ENCODE peak calls at places on chromosome 14, in four cellular contexts. P is HuH-7; Q is stimulated activated CD4-positive, alpha-beta T cell treated with anti-CD3 and anti-CD28 coated beads, Interleukin-1b, Interleukin-23, amount 100 ng/mL, for 1 hour; M is T-cell. U is an unnamed sample.

GRCh38 chr14:64930085-64930843 is 12.3 kb downstream of the GPX2 start:
- DNase-seq in P (no peak), Q (no peak), M (no peak), U (no peak)

GRCh38 chr14:65976771-65977170 is 509.4 kb upstream of the CCDC196 start:
- DNase-seq in P (no peak), Q (no peak), M (no peak), U (no peak)

GRCh38 chr14:65168840-65169239 is 66.5 kb upstream of the MAX start:
- DNase-seq in P (no peak), Q (no peak), M (no peak), U (peak)

GRCh38 chr14:51600658-51601057 is 51.1 kb upstream of the FRMD6 start:
- DNase-seq in P (no peak), Q (no peak), M (no peak), U (no peak)

GRCh38 chr14:100673085-100673806 is 53.4 kb upstream of the DLK1 start:
- DNase-seq in P (peak), Q (no peak), M (no peak), U (no peak)

GRCh38 chr14:99596071-99596627 is 7.9 kb downstream of the CCDC85C start:
- DNase-seq in P (no peak), Q (no peak), M (no peak), U (no peak)

GRCh38 chr14:33317675-33318074 is 379.0 kb downstream of the NPAS3 start:
- DNase-seq in P (no peak), Q (no peak), M (no peak), U (no peak)

GRCh38 chr14:103908580-103908979 is 19.7 kb upstream of the TDRD9 start:
- DNase-seq in P (no peak), Q (no peak), M (peak), U (no peak)

GRCh38 chr14:58639842-58640484 is 2.2 kb downstream of the DACT1 start:
- DNase-seq in P (peak), Q (no peak), M (no peak), U (peak)

GRCh38 chr14:54329082-54329695 is 67.6 kb upstream of the CDKN3 start:
- DNase-seq in P (peak), Q (no peak), M (no peak), U (peak)

GRCh38 chr14:51341338-51341737 is 101.3 kb downstream of the TMX1 start:
- DNase-seq in P (no peak), Q (no peak), M (no peak), U (no peak)

GRCh38 chr14:104878582-104878981 is 13.5 kb downstream of the CEP170B start:
- DNase-seq in P (no peak), Q (no peak), M (no peak), U (no peak)

GRCh38 chr14:66105819-66106218 is 380.4 kb upstream of the CCDC196 start:
- DNase-seq in P (no peak), Q (no peak), M (no peak), U (no peak)

GRCh38 chr14:21860172-21860571 is 186.6 kb upstream of the OR4E1 start:
- DNase-seq in P (no peak), Q (no peak), M (peak), U (no peak)

GRCh38 chr14:68404652-68405183 is 388.1 kb downstream of the ZFP36L1 start:
- DNase-seq in P (no peak), Q (no peak), M (peak), U (no peak)

GRCh38 chr14:58882577-58883018 is 244.8 kb downstream of the DACT1 start:
- DNase-seq in P (no peak), Q (no peak), M (no peak), U (peak)

GRCh38 chr14:26204954-26205479 is 392.8 kb downstream of the NOVA1 start:
- DNase-seq in P (no peak), Q (no peak), M (no peak), U (no peak)

GRCh38 chr14:61750708-61751474 is 11.3 kb upstream of the SNAPC1 start:
- DNase-seq in P (no peak), Q (peak), M (peak), U (peak)

GRCh38 chr14:30389134-30389900 is 169.6 kb upstream of the G2E3 start:
- DNase-seq in P (no peak), Q (no peak), M (no peak), U (no peak)

GRCh38 chr14:90641111-90642010 is 174.9 kb downstream of the TTC7B start:
- DNase-seq in P (no peak), Q (no peak), M (no peak), U (peak)

GRCh38 chr14:104863923-104864266 is 1.2 kb upstream of the CEP170B start:
- DNase-seq in P (no peak), Q (no peak), M (no peak), U (no peak)

GRCh38 chr14:58626441-58626840 is 11.3 kb upstream of the DACT1 start:
- DNase-seq in P (no peak), Q (no peak), M (no peak), U (peak)

GRCh38 chr14:23494223-23494622 is 24.7 kb downstream of the NGDN start:
- DNase-seq in P (no peak), Q (no peak), M (no peak), U (peak)

GRCh38 chr14:76584271-76584702 is 177.0 kb upstream of the VASH1 start:
- DNase-seq in P (no peak), Q (no peak), M (no peak), U (no peak)

GRCh38 chr14:68708343-68708742 is 84.5 kb downstream of the ZFP36L1 start:
- DNase-seq in P (no peak), Q (no peak), M (no peak), U (no peak)

GRCh38 chr14:54177861-54178591 is 218.8 kb upstream of the CDKN3 start:
- DNase-seq in P (no peak), Q (no peak), M (no peak), U (peak)

GRCh38 chr14:38836539-38836938 is 266.5 kb downstream of the SEC23A start:
- DNase-seq in P (no peak), Q (no peak), M (no peak), U (no peak)